ENCODE peak calls at places on chromosomes 4 and X, in eight cellular contexts. L, A, N, I, J, R, W and Q are unnamed samples.

GRCh38 chr4:119729815-119730643 is 101.4 kb upstream of the PDE5A start:
- DNase-seq in J (peak), I (no peak), N (peak), W (peak), L (peak), A (no peak), R (peak), Q (no peak)

GRCh38 chr4:130747842-130748241 is 1651.9 kb downstream of the C4orf33 start:
- DNase-seq in J (no peak), I (no peak), W (no peak), R (no peak), N (no peak), L (no peak), A (no peak), Q (no peak)

GRCh38 chrX:24204331-24204730 is 54.8 kb downstream of the ZFX start:
- DNase-seq in R (no peak), L (peak), I (no peak), J (no peak), A (no peak), N (peak), W (no peak), Q (no peak)

GRCh38 chrX:37867509-37868153 is 20.3 kb upstream of the DYNLT3 start:
- DNase-seq in W (no peak), R (no peak), N (no peak), I (no peak), J (no peak), L (no peak), A (no peak), Q (no peak)

GRCh38 chr4:147981305-147981704 is 249.4 kb downstream of the ARHGAP10 start:
- DNase-seq in L (peak), W (no peak), J (no peak), I (no peak), R (no peak), N (peak), A (no peak), Q (no peak)

GRCh38 chr4:74004668-74005067 is 6.2 kb upstream of the CXCL5 start:
- DNase-seq in I (no peak), J (no peak), A (no peak), R (no peak), W (no peak), N (no peak), L (no peak), Q (no peak)

GRCh38 chr4:157564771-157565170 is 344.2 kb downstream of the GRIA2 start:
- DNase-seq in J (no peak), A (no peak), I (no peak), L (no peak), N (no peak), R (no peak), W (no peak), Q (no peak)

GRCh38 chrX:10062352-10062751 is 94.4 kb upstream of the CLCN4 start:
- DNase-seq in A (no peak), W (no peak), R (no peak), N (no peak), J (no peak), I (no peak), L (no peak), Q (no peak)

GRCh38 chr4:107709916-107710315 is 10.1 kb downstream of the PAPSS1 start:
- DNase-seq in I (no peak), W (no peak), A (no peak), L (no peak), J (no peak), N (peak), R (no peak), Q (no peak)

GRCh38 chr4:6177587-6178197 is 22.7 kb downstream of the JAKMIP1 start:
- DNase-seq in L (no peak), J (no peak), I (no peak), N (no peak), A (no peak), R (peak), W (peak), Q (no peak)

GRCh38 chrX:38426785-38427184 is 74.4 kb downstream of the OTC start:
- DNase-seq in I (no peak), W (no peak), R (peak), N (peak), A (no peak), J (peak), L (no peak), Q (no peak)

GRCh38 chr4:176186721-176187395 is 8.5 kb downstream of the SPATA4 start:
- DNase-seq in A (no peak), L (no peak), R (no peak), J (no peak), I (no peak), N (no peak), W (no peak), Q (no peak)

GRCh38 chrX:116238093-116238492 is 67.5 kb downstream of the AGTR2 start:
- DNase-seq in I (no peak), N (no peak), J (no peak), W (no peak), R (no peak), A (no peak), L (no peak), Q (no peak)

GRCh38 chr4:3816256-3816825 is 50.2 kb downstream of the ADRA2C start:
- DNase-seq in L (no peak), R (no peak), A (no peak), W (no peak), J (no peak), N (no peak), I (no peak), Q (no peak)

GRCh38 chrX:72299891-72300630 is 5.7 kb downstream of the CITED1 start:
- DNase-seq in J (no peak), W (no peak), N (no peak), I (no peak), R (peak), A (no peak), L (no peak), Q (no peak)

GRCh38 chrX:150200820-150201287 is 162.3 kb upstream of the MAMLD1 start:
- DNase-seq in L (peak), N (peak), R (peak), I (peak), A (peak), W (no peak), J (no peak), Q (no peak)

GRCh38 chr4:25863347-25863784 is 578 bp upstream of the SEL1L3 start:
- DNase-seq in I (no peak), N (no peak), R (no peak), L (no peak), A (no peak), J (peak), W (peak), Q (no peak)

GRCh38 chrX:15947648-15948317 is 93.2 kb upstream of the AP1S2 start:
- DNase-seq in W (no peak), J (peak), I (no peak), A (no peak), R (peak), N (peak), L (peak), Q (no peak)
- H3K4me3 ChIP-seq in W (no peak), J (no peak), I (no peak), A (no peak), R (no peak), N (peak), L (no peak), Q (no peak)

GRCh38 chrX:134546187-134546586 is 86.2 kb downstream of the HPRT1 start:
- DNase-seq in J (no peak), L (no peak), N (no peak), W (no peak), R (no peak), I (no peak), A (no peak), Q (no peak)

GRCh38 chrX:134545524-134545923 is 85.6 kb downstream of the HPRT1 start:
- DNase-seq in W (no peak), N (no peak), A (no peak), L (no peak), R (no peak), I (no peak), J (no peak), Q (no peak)

GRCh38 chrX:134548844-134549205 is 88.9 kb downstream of the HPRT1 start:
- DNase-seq in A (no peak), W (no peak), N (no peak), R (no peak), I (no peak), J (no peak), L (no peak), Q (no peak)

GRCh38 chrX:134548257-134548732 is 88.3 kb downstream of the HPRT1 start:
- DNase-seq in I (no peak), L (no peak), W (no peak), A (no peak), N (peak), J (peak), R (peak), Q (no peak)

GRCh38 chrX:134547047-134547679 is 87.2 kb downstream of the HPRT1 start:
- DNase-seq in L (no peak), N (peak), I (no peak), A (no peak), R (no peak), J (no peak), W (no peak), Q (no peak)
- H3K4me3 ChIP-seq in L (peak), N (peak), I (no peak), A (no peak), R (peak), J (no peak), W (no peak), Q (no peak)

GRCh38 chr4:34182346-34182745 is 2062.0 kb downstream of the ARAP2 start:
- DNase-seq in J (no peak), W (no peak), R (no peak), N (peak), A (no peak), L (no peak), I (no peak), Q (no peak)
- H3K4me3 ChIP-seq in J (no peak), W (no peak), R (no peak), N (peak), A (no peak), L (no peak), I (no peak), Q (no peak)

DNA sequence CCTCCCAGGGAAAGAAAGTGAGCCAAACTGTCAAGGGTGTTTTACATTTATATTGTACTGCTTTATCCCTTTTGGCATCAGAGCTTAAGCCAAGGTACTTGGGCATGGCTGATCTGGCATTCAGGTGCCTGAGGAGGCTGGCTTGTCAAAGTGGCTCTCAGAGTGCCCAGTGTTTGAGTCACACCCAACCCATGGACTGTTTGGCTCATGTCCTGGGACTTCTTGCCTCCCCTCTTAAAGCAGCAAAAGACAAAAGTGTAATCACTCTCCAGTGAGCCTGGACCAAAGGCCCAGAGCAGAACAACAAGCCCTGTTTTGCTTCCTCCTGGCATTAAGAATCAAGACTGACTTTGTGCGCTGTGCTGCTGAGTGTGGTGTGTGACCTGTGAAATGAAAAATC is 311.7 kb upstream of the TAPT1 start:
- DNase-seq in W (no peak), L (no peak), R (no peak), I (no peak), N (peak), J (no peak), A (no peak), Q (no peak)
- H3K4me3 ChIP-seq in W (no peak), L (no peak), R (no peak), I (no peak), N (no peak), J (no peak), A (no peak), Q (no peak)

DNA sequence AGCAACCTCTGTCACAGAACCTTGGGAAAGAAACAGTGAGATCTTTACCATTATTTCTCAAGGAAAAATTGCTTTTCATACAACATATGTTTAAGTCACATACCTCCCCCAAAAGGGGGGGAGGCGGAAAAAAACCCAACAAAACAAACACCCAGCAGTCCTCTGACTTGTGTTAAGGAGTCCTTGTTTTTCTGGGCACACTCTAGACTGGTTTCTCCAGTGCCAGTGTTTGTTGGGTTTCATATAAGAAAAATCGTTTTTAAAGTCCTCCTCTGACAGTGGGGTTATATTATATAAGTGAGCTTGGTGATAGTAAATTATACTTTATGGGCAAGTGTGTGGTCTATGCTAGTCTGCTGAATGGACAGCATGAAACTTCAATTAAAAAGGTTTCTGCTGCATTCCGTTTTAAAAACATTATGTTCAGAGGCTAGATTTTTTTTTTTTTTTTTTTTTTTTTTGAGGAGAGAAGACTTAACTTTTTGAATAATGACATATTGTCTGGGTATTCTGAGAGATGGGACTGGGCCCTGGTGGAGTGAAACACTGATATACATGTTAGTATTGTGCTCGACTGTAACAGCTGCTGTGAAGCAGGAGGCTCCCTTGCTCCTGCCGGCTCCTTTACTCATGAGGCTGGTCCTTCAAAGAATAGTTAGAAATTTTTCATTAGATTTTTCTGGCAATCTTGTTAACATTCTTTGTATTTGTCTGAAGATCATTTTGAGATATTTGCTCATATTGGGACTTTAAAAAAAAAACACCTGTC is 73.1 kb downstream of the TMEM131L start:
- DNase-seq in L (no peak), I (no peak), W (no peak), N (no peak), J (no peak), A (no peak), R (peak), Q (no peak)
- H3K4me3 ChIP-seq in L (no peak), I (peak), W (peak), N (peak), J (no peak), A (no peak), R (peak), Q (no peak)

DNA sequence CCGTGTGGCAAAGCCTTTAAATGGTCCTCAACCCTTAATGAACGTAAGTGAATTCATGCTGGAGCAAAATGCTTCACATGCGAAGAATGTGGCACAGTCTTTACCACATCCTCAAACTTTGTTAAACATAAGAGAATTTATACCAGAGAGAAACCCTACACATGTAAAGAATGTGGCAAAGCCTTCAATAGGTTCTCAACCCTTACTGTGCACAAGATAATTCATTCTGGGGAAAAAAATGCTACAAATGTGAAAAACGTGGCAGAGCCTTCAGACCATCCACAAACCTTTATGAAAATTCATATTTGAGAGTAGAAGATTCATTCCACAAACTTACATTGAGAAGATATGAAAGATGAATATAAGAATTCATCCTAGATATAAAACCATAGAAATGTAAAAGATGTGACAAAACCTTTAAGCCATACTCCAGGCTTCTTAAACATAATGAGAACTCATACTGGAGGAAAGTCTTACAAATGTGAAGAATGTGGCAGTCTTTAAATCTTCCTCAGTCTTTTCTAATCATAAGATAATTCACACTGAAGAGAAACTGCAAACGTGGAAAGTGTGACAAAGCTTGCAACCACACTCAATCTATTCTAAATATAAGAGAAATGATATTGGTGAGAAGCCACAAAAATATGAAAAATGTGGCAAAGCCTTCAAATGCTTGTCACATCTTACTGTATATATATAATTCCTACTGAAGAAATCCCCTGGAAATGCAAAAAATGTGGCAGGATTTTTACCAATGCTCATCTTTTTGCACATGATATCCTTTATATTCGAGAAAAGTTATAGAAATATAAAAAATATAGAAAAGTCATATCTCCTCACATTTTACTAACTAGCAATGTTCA is 36.9 kb downstream of the ZNF141 start:
- DNase-seq in I (no peak), R (no peak), J (no peak), L (no peak), A (no peak), N (no peak), W (no peak), Q (no peak)
- H3K4me3 ChIP-seq in I (no peak), R (no peak), J (no peak), L (no peak), A (no peak), N (peak), W (no peak), Q (no peak)

GRCh38 chrX:51456814-51457213 is 39.6 kb downstream of the NUDT11 start:
- DNase-seq in L (no peak), R (peak), N (peak), W (no peak), I (no peak), J (no peak), A (no peak), Q (no peak)

GRCh38 chrX:51456246-51456645 is 40.1 kb downstream of the NUDT11 start:
- DNase-seq in J (no peak), W (no peak), R (no peak), N (no peak), L (no peak), A (no peak), I (no peak), Q (no peak)

GRCh38 chrX:51463322-51463721 is 33.1 kb downstream of the NUDT11 start:
- DNase-seq in N (no peak), R (no peak), W (no peak), A (no peak), I (no peak), L (no peak), J (no peak), Q (no peak)

GRCh38 chrX:51459125-51459524 is 37.3 kb downstream of the NUDT11 start:
- DNase-seq in J (peak), A (no peak), L (no peak), N (peak), I (no peak), R (peak), W (no peak), Q (no peak)

GRCh38 chrX:51461053-51462050 is 35.0 kb downstream of the NUDT11 start:
- DNase-seq in N (peak), J (peak), A (no peak), L (no peak), I (no peak), R (peak), W (no peak), Q (no peak)
- H3K4me3 ChIP-seq in N (no peak), J (no peak), A (no peak), L (no peak), I (no peak), R (no peak), W (no peak), Q (no peak)

DNA sequence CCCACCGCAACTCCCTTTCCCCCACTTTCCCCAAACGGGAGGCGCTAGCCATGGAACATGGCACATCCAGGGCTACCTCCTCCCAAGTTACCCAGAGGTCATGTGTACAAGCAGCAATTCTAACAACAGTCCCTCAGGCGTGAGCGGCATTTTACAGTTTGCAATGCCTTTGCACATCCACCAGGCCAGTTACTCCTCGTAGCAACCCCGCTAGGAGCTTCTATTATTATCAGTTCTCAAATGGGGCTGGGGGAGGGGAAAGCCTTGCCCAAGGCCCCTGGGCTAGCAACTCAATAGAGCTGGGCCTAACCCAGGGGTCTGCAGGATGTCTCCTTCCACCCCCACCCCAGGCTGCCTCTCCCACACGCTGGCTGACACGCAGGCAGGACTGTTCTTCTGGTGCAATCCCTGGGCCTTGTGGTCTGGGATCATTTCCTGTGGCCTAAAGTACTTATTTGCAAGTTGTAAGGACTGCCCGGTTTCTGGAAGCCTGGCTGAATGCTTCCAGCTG is 27.8 kb downstream of the PJA1 start:
- DNase-seq in A (no peak), R (peak), L (peak), I (peak), W (no peak), J (no peak), N (peak), Q (no peak)
- H3K4me3 ChIP-seq in A (no peak), R (peak), L (no peak), I (peak), W (no peak), J (no peak), N (no peak), Q (no peak)